ENCODE peak calls at places on chromosomes 3 and 15, in six cellular contexts. One of them, this sample, is unnamed.

GRCh38 chr3:193269343-193269742 is 28.3 kb downstream of the PLAAT1 start:
- DNase-seq in activated CD8-positive, alpha-beta memory T cell treated with anti-CD3 and anti-CD28 coated beads for 1 hour: no peak
- DNase-seq in MCF 10A: no peak
- DNase-seq in iPS DF 19.7: no peak
- DNase-seq in caudate nucleus: no peak
- DNase-seq in GM04503: no peak
- DNase-seq in this sample: no peak

GRCh38 chr15:90221251-90221900 is 12.4 kb downstream of the CIB1 start:
- DNase-seq in activated CD8-positive, alpha-beta memory T cell treated with anti-CD3 and anti-CD28 coated beads for 1 hour: no peak
- DNase-seq in MCF 10A: peak; percentile 75
- DNase-seq in iPS DF 19.7: no peak
- DNase-seq in caudate nucleus: peak; percentile 64
- DNase-seq in GM04503: peak; percentile 44
- DNase-seq in this sample: peak; percentile 93

GRCh38 chr3:10945683-10946287 is 46.8 kb upstream of the SLC6A1 start:
- DNase-seq in activated CD8-positive, alpha-beta memory T cell treated with anti-CD3 and anti-CD28 coated beads for 1 hour: peak; percentile 26
- DNase-seq in MCF 10A: peak; percentile 70
- DNase-seq in iPS DF 19.7: peak; percentile 56
- DNase-seq in caudate nucleus: peak; percentile 72
- DNase-seq in GM04503: no peak
- DNase-seq in this sample: peak; percentile 68

GRCh38 chr3:11996500-11996899 is 7.7 kb upstream of the SYN2 start:
- DNase-seq in activated CD8-positive, alpha-beta memory T cell treated with anti-CD3 and anti-CD28 coated beads for 1 hour: no peak
- DNase-seq in MCF 10A: no peak
- DNase-seq in iPS DF 19.7: no peak
- DNase-seq in caudate nucleus: no peak
- DNase-seq in GM04503: no peak
- DNase-seq in this sample: no peak

GRCh38 chr3:22685598-22685997 is 517.5 kb upstream of the UBE2E2 start:
- DNase-seq in activated CD8-positive, alpha-beta memory T cell treated with anti-CD3 and anti-CD28 coated beads for 1 hour: no peak
- DNase-seq in MCF 10A: peak; percentile 45
- DNase-seq in iPS DF 19.7: no peak
- DNase-seq in caudate nucleus: no peak
- DNase-seq in GM04503: no peak
- DNase-seq in this sample: no peak

GRCh38 chr3:100107227-100107626 is 7.1 kb downstream of the FILIP1L start:
- DNase-seq in activated CD8-positive, alpha-beta memory T cell treated with anti-CD3 and anti-CD28 coated beads for 1 hour: no peak
- DNase-seq in MCF 10A: peak; percentile 51
- DNase-seq in iPS DF 19.7: no peak
- DNase-seq in caudate nucleus: no peak
- DNase-seq in GM04503: no peak
- DNase-seq in this sample: no peak

GRCh38 chr3:52794612-52795099 is at the start of gene ITIH3:
- DNase-seq in activated CD8-positive, alpha-beta memory T cell treated with anti-CD3 and anti-CD28 coated beads for 1 hour: no peak
- DNase-seq in MCF 10A: no peak
- DNase-seq in iPS DF 19.7: no peak
- DNase-seq in caudate nucleus: no peak
- DNase-seq in GM04503: no peak
- DNase-seq in this sample: no peak

GRCh38 chr15:90463381-90463780 is 66.3 kb upstream of the CRTC3 start:
- DNase-seq in activated CD8-positive, alpha-beta memory T cell treated with anti-CD3 and anti-CD28 coated beads for 1 hour: no peak
- DNase-seq in MCF 10A: peak; percentile 40
- DNase-seq in iPS DF 19.7: no peak
- DNase-seq in caudate nucleus: peak; percentile 68
- DNase-seq in GM04503: peak; percentile 86
- DNase-seq in this sample: no peak

GRCh38 chr3:4894891-4895530 is 84.2 kb upstream of the BHLHE40 start:
- DNase-seq in activated CD8-positive, alpha-beta memory T cell treated with anti-CD3 and anti-CD28 coated beads for 1 hour: no peak
- DNase-seq in MCF 10A: no peak
- DNase-seq in iPS DF 19.7: no peak
- DNase-seq in caudate nucleus: no peak
- DNase-seq in GM04503: no peak
- DNase-seq in this sample: no peak